ENCODE peak calls at places on chromosomes 11 and 22, in seven cellular contexts. G, I, F, Y, R, Z and V are unnamed samples.

GRCh38 chr11:82987997-82988396 is 83.7 kb downstream of the RAB30 start:
- DNase-seq in G (no peak), I (no peak), F (no peak), Y (no peak), R (no peak), Z (no peak), V (no peak)

GRCh38 chr11:111115890-111116289 is 129.6 kb upstream of the POU2AF2 start:
- DNase-seq in G (no peak), I (no peak), F (no peak), Y (no peak), R (no peak), Z (no peak), V (no peak)

GRCh38 chr11:31646206-31646605 is 136.6 kb downstream of the ELP4 start:
- DNase-seq in G (no peak), I (peak), F (no peak), Y (peak), R (no peak), Z (no peak), V (no peak)

GRCh38 chr11:104380358-104380757 is 216.4 kb upstream of the PDGFD start:
- DNase-seq in G (no peak), I (no peak), F (no peak), Y (no peak), R (no peak), Z (no peak), V (no peak)

GRCh38 chr11:2186669-2187266 is 15.2 kb upstream of the TH start:
- DNase-seq in G (no peak), I (peak), F (no peak), Y (peak), R (peak), Z (no peak), V (no peak)

GRCh38 chr11:87255589-87255988 is 217.9 kb downstream of the TMEM135 start:
- DNase-seq in G (no peak), I (no peak), F (no peak), Y (no peak), R (no peak), Z (no peak), V (no peak)

GRCh38 chr11:19673924-19674390 is 38.7 kb upstream of the NAV2 start:
- DNase-seq in G (no peak), I (no peak), F (peak), Y (no peak), R (peak), Z (no peak), V (no peak)

GRCh38 chr11:100098560-100098959 is 588.5 kb upstream of the ARHGAP42 start:
- DNase-seq in G (no peak), I (no peak), F (no peak), Y (no peak), R (no peak), Z (no peak), V (no peak)

GRCh38 chr11:121762820-121763219 is 310.1 kb upstream of the SORL1-AS1 start:
- DNase-seq in G (no peak), I (peak), F (peak), Y (peak), R (peak), Z (no peak), V (no peak)

GRCh38 chr22:27881404-27881803 is 37.7 kb downstream of the PITPNB start:
- DNase-seq in G (no peak), I (peak), F (peak), Y (no peak), R (peak), Z (no peak), V (no peak)

GRCh38 chr11:79185351-79185750 is 255.5 kb downstream of the TENM4 start:
- DNase-seq in G (no peak), I (no peak), F (no peak), Y (no peak), R (no peak), Z (no peak), V (no peak)

GRCh38 chr11:64571410-64572091 is 19.5 kb upstream of the SLC22A12 start:
- DNase-seq in G (no peak), I (no peak), F (no peak), Y (peak), R (no peak), Z (no peak), V (no peak)

GRCh38 chr11:2296913-2297622 is 4.7 kb downstream of the C11orf21 start:
- DNase-seq in G (no peak), I (no peak), F (no peak), Y (no peak), R (no peak), Z (no peak), V (peak)

GRCh38 chr11:128898580-128899344 is 7.6 kb downstream of the KCNJ5 start:
- DNase-seq in G (no peak), I (no peak), F (no peak), Y (peak), R (no peak), Z (no peak), V (no peak)

GRCh38 chr22:37455896-37456295 is 28.6 kb upstream of the ELFN2 start:
- DNase-seq in G (no peak), I (peak), F (no peak), Y (no peak), R (no peak), Z (no peak), V (no peak)

GRCh38 chr11:104531894-104532293 is 366.4 kb downstream of the CASP12 start:
- DNase-seq in G (no peak), I (no peak), F (no peak), Y (no peak), R (no peak), Z (no peak), V (no peak)

GRCh38 chr11:64131657-64132387 is 34.1 kb downstream of the MACROD1 start:
- DNase-seq in G (no peak), I (no peak), F (no peak), Y (no peak), R (no peak), Z (no peak), V (no peak)

GRCh38 chr11:21465203-21465602 is 727.7 kb upstream of the ANO5 start:
- DNase-seq in G (no peak), I (no peak), F (no peak), Y (no peak), R (no peak), Z (no peak), V (no peak)

GRCh38 chr11:33930317-33931021 is 38.6 kb upstream of the LMO2 start:
- DNase-seq in G (no peak), I (peak), F (peak), Y (no peak), R (peak), Z (no peak), V (no peak)

GRCh38 chr11:131824766-131825165 is 454.4 kb downstream of the NTM start:
- DNase-seq in G (no peak), I (peak), F (no peak), Y (no peak), R (no peak), Z (no peak), V (no peak)

GRCh38 chr22:19815093-19815822 is 39.4 kb downstream of the GNB1L start:
- DNase-seq in G (no peak), I (no peak), F (no peak), Y (peak), R (no peak), Z (no peak), V (no peak)

GRCh38 chr11:102494216-102494615 is 36.3 kb downstream of the MMP7 start:
- DNase-seq in G (no peak), I (no peak), F (no peak), Y (peak), R (peak), Z (peak), V (no peak)

GRCh38 chr11:18727499-18728236 is 1.7 kb upstream of the IGSF22 start:
- DNase-seq in G (peak), I (peak), F (no peak), Y (no peak), R (peak), Z (no peak), V (no peak)

GRCh38 chr11:46296520-46297448 is 19.3 kb downstream of the CREB3L1 start:
- DNase-seq in G (peak), I (peak), F (peak), Y (peak), R (peak), Z (no peak), V (no peak)

GRCh38 chr11:45669146-45669545 is 3.7 kb upstream of the CHST1 start:
- DNase-seq in G (no peak), I (no peak), F (no peak), Y (no peak), R (no peak), Z (peak), V (no peak)

GRCh38 chr11:126404367-126404766 is 48.9 kb downstream of the ST3GAL4 start:
- DNase-seq in G (no peak), I (no peak), F (no peak), Y (no peak), R (no peak), Z (no peak), V (no peak)

GRCh38 chr11:12162652-12163051 is 52.3 kb downstream of the MICAL2 start:
- DNase-seq in G (no peak), I (no peak), F (no peak), Y (no peak), R (no peak), Z (no peak), V (no peak)

GRCh38 chr11:134014502-134014901 is 54.4 kb upstream of the JAM3 start:
- DNase-seq in G (no peak), I (no peak), F (no peak), Y (no peak), R (no peak), Z (no peak), V (no peak)

GRCh38 chr22:46063861-46064235 is 86.5 kb upstream of the PPARA start:
- DNase-seq in G (no peak), I (no peak), F (peak), Y (no peak), R (no peak), Z (no peak), V (no peak)

GRCh38 chr11:120013325-120014250 is 124.3 kb downstream of the TRIM29 start:
- DNase-seq in G (peak), I (peak), F (peak), Y (peak), R (peak), Z (no peak), V (no peak)

GRCh38 chr22:46480396-46480795 is 57.0 kb downstream of the CELSR1 start:
- DNase-seq in G (no peak), I (no peak), F (no peak), Y (no peak), R (peak), Z (no peak), V (no peak)

DNA sequence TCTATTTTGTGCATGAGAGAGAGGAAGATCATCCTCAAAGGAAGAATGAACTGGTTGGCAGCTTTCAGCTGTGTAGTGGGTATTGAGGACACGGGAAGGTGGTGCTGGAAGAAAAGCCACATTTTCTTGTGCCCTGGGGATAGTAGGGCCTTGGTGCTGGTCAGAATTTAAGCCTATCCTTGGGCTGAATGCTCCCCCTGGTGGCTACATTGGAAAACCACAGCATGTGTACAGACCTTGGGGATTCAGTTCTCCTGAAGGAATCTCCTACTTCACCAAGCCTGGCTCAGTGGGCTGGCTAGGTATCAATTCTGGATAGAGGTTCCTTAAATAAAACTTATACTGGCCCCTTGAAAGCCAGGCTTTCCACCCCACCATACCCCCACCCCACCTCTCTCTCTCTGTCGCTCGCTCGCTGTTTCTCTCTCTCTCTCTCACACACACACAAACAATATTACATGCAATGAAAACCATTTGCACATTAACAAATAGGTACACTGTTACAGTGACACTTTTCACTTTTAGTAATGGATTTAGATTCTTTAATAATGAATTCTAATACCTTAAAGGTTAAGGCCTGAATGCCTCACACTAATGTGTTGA is 2.8 kb upstream of the OR51M1 start:
- DNase-seq in G (peak), I (peak), F (peak), Y (peak), R (peak), Z (no peak), V (no peak)
- TF ChIP-seq CTCF in G (peak), I (peak), F (peak), Y (peak), R (peak), Z (peak), V (no peak)

DNA sequence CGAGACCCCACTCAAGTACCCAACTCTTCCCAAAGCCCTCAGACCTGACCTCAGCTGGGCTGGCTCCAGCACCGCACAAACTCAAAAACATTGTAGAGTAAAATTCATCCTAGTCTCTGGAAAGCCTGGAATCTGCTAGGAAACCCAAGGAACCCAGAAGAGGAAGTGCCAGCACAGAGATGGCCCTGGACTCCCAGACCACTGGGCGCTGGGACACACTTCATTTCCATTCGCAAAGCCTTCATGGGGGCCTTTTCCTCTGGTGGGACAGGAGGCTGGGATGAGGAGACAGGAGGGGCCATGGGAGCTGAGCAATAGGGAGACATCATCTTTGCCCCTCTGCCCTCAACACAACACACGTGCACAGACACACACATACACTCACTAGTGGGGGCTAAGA is 30.8 kb downstream of the ARRB1 start:
- DNase-seq in G (no peak), I (no peak), F (no peak), Y (no peak), R (peak), Z (no peak), V (no peak)
- TF ChIP-seq CTCF in G (no peak), I (no peak), F (no peak), Y (no peak), R (no peak), Z (no peak), V (no peak)

DNA sequence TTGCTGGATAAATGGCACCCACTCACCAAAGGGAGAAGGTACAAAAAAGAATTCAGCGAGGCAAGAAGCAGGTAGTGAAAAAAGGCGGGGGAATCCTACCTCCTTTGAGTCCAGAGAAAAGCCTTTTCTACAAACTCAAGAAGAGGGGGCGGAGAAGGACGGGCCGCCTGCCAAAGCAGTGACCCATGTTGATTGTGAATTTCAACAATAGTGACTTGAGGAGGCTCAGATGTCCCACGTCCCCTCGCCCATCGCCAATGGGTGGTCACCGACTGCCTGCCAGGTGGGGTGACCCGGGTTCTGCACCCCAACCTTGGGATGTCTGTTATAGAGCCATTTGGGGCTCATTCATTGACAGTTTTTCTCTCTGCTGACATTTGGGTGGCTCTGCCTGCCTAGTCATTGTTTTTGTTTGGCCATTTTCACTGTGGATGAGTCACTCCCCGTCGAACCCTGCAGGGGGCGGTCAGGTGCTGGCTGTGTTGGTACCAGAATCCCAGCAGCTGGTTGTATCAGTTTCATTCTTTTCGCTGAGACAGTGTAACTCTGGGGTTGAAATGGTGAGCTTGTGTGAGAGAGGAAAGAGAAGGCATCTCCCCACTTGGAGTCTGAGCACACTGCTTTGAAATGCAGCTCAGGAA is 163.4 kb upstream of the NCAM1 start:
- DNase-seq in G (no peak), I (peak), F (no peak), Y (no peak), R (no peak), Z (no peak), V (no peak)
- TF ChIP-seq CTCF in G (peak), I (peak), F (peak), Y (peak), R (no peak), Z (peak), V (no peak)

DNA sequence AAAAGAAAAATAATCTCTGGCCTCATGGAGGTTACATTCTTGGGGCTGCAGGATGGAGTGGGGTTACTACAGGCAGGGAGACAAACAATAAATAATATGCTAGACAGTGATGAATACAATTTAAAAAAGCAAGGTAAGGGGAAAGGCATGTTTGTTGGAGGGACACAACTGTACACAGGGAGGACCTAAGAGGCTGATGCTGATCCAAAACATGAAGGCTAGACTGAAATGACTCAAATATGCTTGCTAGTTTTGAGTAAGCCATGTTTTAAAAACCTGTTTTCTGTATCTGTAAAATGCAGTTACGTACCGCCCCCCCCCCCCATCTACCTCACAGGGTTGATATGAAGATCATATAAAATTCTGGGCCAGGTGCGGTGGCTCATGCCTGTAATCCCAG is 44.0 kb downstream of the EIF4ENIF1 start:
- DNase-seq in G (no peak), I (no peak), F (no peak), Y (no peak), R (no peak), Z (no peak), V (no peak)
- TF ChIP-seq CTCF in G (no peak), I (no peak), F (no peak), Y (no peak), R (no peak), Z (no peak), V (no peak)

GRCh38 chr11:112336356-112336886 is 75.8 kb upstream of the PLET1 start:
- DNase-seq in G (no peak), I (no peak), F (no peak), Y (no peak), R (no peak), Z (no peak), V (no peak)
- TF ChIP-seq CTCF in G (no peak), I (no peak), F (no peak), Y (no peak), R (no peak), Z (no peak), V (no peak)

GRCh38 chr11:118929496-118930151 is 3.9 kb upstream of the BCL9L start:
- DNase-seq in G (peak), I (peak), F (peak), Y (peak), R (peak), Z (no peak), V (peak)

GRCh38 chr11:118927554-118928107 is 1.9 kb upstream of the BCL9L start:
- DNase-seq in G (no peak), I (no peak), F (no peak), Y (no peak), R (no peak), Z (no peak), V (no peak)

GRCh38 chr11:118930152-118930712 is 4.5 kb upstream of the BCL9L start:
- DNase-seq in G (peak), I (peak), F (peak), Y (peak), R (peak), Z (no peak), V (peak)

GRCh38 chr11:118928108-118928869 is 2.6 kb upstream of the BCL9L start:
- DNase-seq in G (peak), I (peak), F (peak), Y (peak), R (peak), Z (peak), V (peak)

GRCh38 chr11:118928870-118929495 is 3.3 kb upstream of the BCL9L start:
- DNase-seq in G (no peak), I (peak), F (peak), Y (peak), R (peak), Z (no peak), V (no peak)
- TF ChIP-seq CTCF in G (peak), I (no peak), F (peak), Y (no peak), R (no peak), Z (no peak), V (no peak)